ENCODE peak calls at places on chromosome 2, in four cellular contexts. One of them, this sample, is unnamed.

GRCh38 chr2:21561965-21562364 is 438.2 kb downstream of the TDRD15 start:
- DNase-seq in CD4-positive, alpha-beta T cell: no peak
- DNase-seq in retina: no peak
- DNase-seq in stimulated activated naive CD8-positive, alpha-beta T cell treated with anti-CD3 and anti-CD28 coated beads, Interleukin-15, Interleukin-2, amounts not matched to agents 100 U/mL and 50 U/mL, for 24 hours: no peak
- DNase-seq in this sample: no peak

GRCh38 chr2:109322111-109322510 is 193.1 kb downstream of the SH3RF3 start:
- DNase-seq in CD4-positive, alpha-beta T cell: no peak
- DNase-seq in retina: no peak
- DNase-seq in stimulated activated naive CD8-positive, alpha-beta T cell treated with anti-CD3 and anti-CD28 coated beads, Interleukin-15, Interleukin-2, amounts not matched to agents 100 U/mL and 50 U/mL, for 24 hours: no peak
- DNase-seq in this sample: no peak

GRCh38 chr2:174699993-174700766 is 64.1 kb downstream of the CHRNA1 start:
- DNase-seq in CD4-positive, alpha-beta T cell: no peak
- DNase-seq in retina: peak
- DNase-seq in stimulated activated naive CD8-positive, alpha-beta T cell treated with anti-CD3 and anti-CD28 coated beads, Interleukin-15, Interleukin-2, amounts not matched to agents 100 U/mL and 50 U/mL, for 24 hours: peak
- DNase-seq in this sample: no peak

GRCh38 chr2:44753552-44754285 is 187.8 kb upstream of the SIX3 start:
- DNase-seq in CD4-positive, alpha-beta T cell: no peak
- DNase-seq in retina: no peak
- DNase-seq in stimulated activated naive CD8-positive, alpha-beta T cell treated with anti-CD3 and anti-CD28 coated beads, Interleukin-15, Interleukin-2, amounts not matched to agents 100 U/mL and 50 U/mL, for 24 hours: peak
- DNase-seq in this sample: no peak

GRCh38 chr2:196635156-196635555 is 4.4 kb upstream of the CCDC150 start:
- DNase-seq in CD4-positive, alpha-beta T cell: no peak
- DNase-seq in retina: no peak
- DNase-seq in stimulated activated naive CD8-positive, alpha-beta T cell treated with anti-CD3 and anti-CD28 coated beads, Interleukin-15, Interleukin-2, amounts not matched to agents 100 U/mL and 50 U/mL, for 24 hours: no peak
- DNase-seq in this sample: no peak

GRCh38 chr2:163264376-163264775 is 425.8 kb upstream of the KCNH7 start:
- DNase-seq in CD4-positive, alpha-beta T cell: no peak
- DNase-seq in retina: no peak
- DNase-seq in stimulated activated naive CD8-positive, alpha-beta T cell treated with anti-CD3 and anti-CD28 coated beads, Interleukin-15, Interleukin-2, amounts not matched to agents 100 U/mL and 50 U/mL, for 24 hours: no peak
- DNase-seq in this sample: no peak

GRCh38 chr2:214742119-214742518 is 67.4 kb downstream of the BARD1 start:
- DNase-seq in CD4-positive, alpha-beta T cell: no peak
- DNase-seq in retina: no peak
- DNase-seq in stimulated activated naive CD8-positive, alpha-beta T cell treated with anti-CD3 and anti-CD28 coated beads, Interleukin-15, Interleukin-2, amounts not matched to agents 100 U/mL and 50 U/mL, for 24 hours: no peak
- DNase-seq in this sample: no peak

GRCh38 chr2:207224814-207225482 is 59.2 kb upstream of the KLF7 start:
- DNase-seq in CD4-positive, alpha-beta T cell: no peak
- DNase-seq in retina: peak
- DNase-seq in stimulated activated naive CD8-positive, alpha-beta T cell treated with anti-CD3 and anti-CD28 coated beads, Interleukin-15, Interleukin-2, amounts not matched to agents 100 U/mL and 50 U/mL, for 24 hours: peak
- DNase-seq in this sample: no peak

GRCh38 chr2:59604143-59604542 is 949.3 kb downstream of the BCL11A start:
- DNase-seq in CD4-positive, alpha-beta T cell: no peak
- DNase-seq in retina: no peak
- DNase-seq in stimulated activated naive CD8-positive, alpha-beta T cell treated with anti-CD3 and anti-CD28 coated beads, Interleukin-15, Interleukin-2, amounts not matched to agents 100 U/mL and 50 U/mL, for 24 hours: no peak
- DNase-seq in this sample: no peak